ENCODE peak calls at places on chromosomes 4 and X, in seven cellular contexts. One of them, this sample, is unnamed.
A peak's percentile ranks its signal among the peaks of the same experiment; 100 is the strongest.

GRCh38 chr4:83626245-83626843 is 90.4 kb downstream of the GPAT3 start:
- DNase-seq in heart right ventricle: no peak
- DNase-seq in mesenchymal stem cell: no peak
- DNase-seq in HCT116: no peak
- DNase-seq in suprapubic skin: no peak
- DNase-seq in DND-41: no peak
- DNase-seq in bronchial epithelial cell: no peak
- DNase-seq in this sample: no peak

GRCh38 chr4:185104733-185105132 is 38.3 kb upstream of the SLC25A4 start:
- DNase-seq in heart right ventricle: no peak
- DNase-seq in mesenchymal stem cell: no peak
- DNase-seq in HCT116: no peak
- DNase-seq in suprapubic skin: no peak
- DNase-seq in DND-41: no peak
- DNase-seq in bronchial epithelial cell: no peak
- DNase-seq in this sample: no peak

GRCh38 chr4:11724731-11725130 is 296.0 kb upstream of the HS3ST1 start:
- DNase-seq in heart right ventricle: no peak
- DNase-seq in mesenchymal stem cell: no peak
- DNase-seq in HCT116: no peak
- DNase-seq in suprapubic skin: no peak
- DNase-seq in DND-41: no peak
- DNase-seq in bronchial epithelial cell: peak; percentile 86
- DNase-seq in this sample: no peak

GRCh38 chr4:106294062-106294461 is 21.9 kb downstream of the TBCK start:
- DNase-seq in heart right ventricle: no peak
- DNase-seq in mesenchymal stem cell: no peak
- DNase-seq in HCT116: no peak
- DNase-seq in suprapubic skin: no peak
- DNase-seq in DND-41: no peak
- DNase-seq in bronchial epithelial cell: no peak
- DNase-seq in this sample: no peak

GRCh38 chr4:184655889-184656869 is 6.6 kb downstream of the PRIMPOL start:
- DNase-seq in heart right ventricle: no peak
- DNase-seq in mesenchymal stem cell: no peak
- DNase-seq in HCT116: no peak
- DNase-seq in suprapubic skin: no peak
- DNase-seq in DND-41: no peak
- DNase-seq in bronchial epithelial cell: no peak
- DNase-seq in this sample: no peak

GRCh38 chrX:3939967-3940610 is 226.6 kb upstream of the PRKX start:
- DNase-seq in heart right ventricle: no peak
- DNase-seq in mesenchymal stem cell: peak; percentile 13
- DNase-seq in HCT116: peak; percentile 15
- DNase-seq in suprapubic skin: no peak
- DNase-seq in DND-41: no peak
- DNase-seq in bronchial epithelial cell: peak; percentile 2
- DNase-seq in this sample: peak; percentile 17

GRCh38 chr4:88017516-88018302 is 10.3 kb downstream of the PKD2 start:
- DNase-seq in heart right ventricle: no peak
- DNase-seq in mesenchymal stem cell: peak; percentile 96
- DNase-seq in HCT116: no peak
- DNase-seq in suprapubic skin: no peak
- DNase-seq in DND-41: no peak
- DNase-seq in bronchial epithelial cell: peak; percentile 86
- DNase-seq in this sample: no peak

GRCh38 chrX:94977562-94977961 is 1303.6 kb downstream of the FAM133A start:
- DNase-seq in heart right ventricle: no peak
- DNase-seq in mesenchymal stem cell: no peak
- DNase-seq in HCT116: no peak
- DNase-seq in suprapubic skin: no peak
- DNase-seq in DND-41: no peak
- DNase-seq in bronchial epithelial cell: no peak
- DNase-seq in this sample: no peak

DNA sequence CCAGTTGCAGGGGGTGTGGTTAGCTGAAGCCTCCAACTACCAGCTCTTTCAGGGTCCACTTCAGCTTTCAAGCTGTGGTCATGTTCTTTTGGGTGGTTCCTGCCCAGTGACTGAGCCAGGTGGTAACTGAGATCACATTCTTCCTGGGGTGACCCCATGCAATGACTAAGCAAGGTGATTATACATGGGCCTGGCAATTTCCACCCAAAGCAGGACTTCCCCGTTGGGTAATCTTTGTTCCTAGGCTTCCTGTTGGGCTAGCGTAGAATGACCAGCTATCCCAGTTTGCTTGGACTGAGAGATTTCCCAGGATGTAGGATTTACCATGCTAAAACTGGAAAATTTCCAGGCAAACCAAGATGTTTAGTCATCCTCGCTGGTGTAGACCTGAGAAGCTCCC is 18.4 kb upstream of the MAGEB17 start:
- DNase-seq in heart right ventricle: no peak
- DNase-seq in mesenchymal stem cell: no peak
- DNase-seq in HCT116: no peak
- DNase-seq in suprapubic skin: no peak
- DNase-seq in DND-41: no peak
- DNase-seq in bronchial epithelial cell: peak; percentile 83
- DNase-seq in this sample: no peak
- H3K36me3 ChIP-seq in heart right ventricle: no peaks in the 10 kb centered on the region
- H3K36me3 ChIP-seq in mesenchymal stem cell: no peaks in the 10 kb centered on the region
- H3K36me3 ChIP-seq in HCT116: peaks cover 7% of the 10 kb centered on the region
- H3K36me3 ChIP-seq in suprapubic skin: no peaks in the 10 kb centered on the region
- H3K36me3 ChIP-seq in DND-41: no peaks in the 10 kb centered on the region
- H3K36me3 ChIP-seq in bronchial epithelial cell: no peaks in the 10 kb centered on the region
- H3K36me3 ChIP-seq in this sample: no peaks in the 10 kb centered on the region

DNA sequence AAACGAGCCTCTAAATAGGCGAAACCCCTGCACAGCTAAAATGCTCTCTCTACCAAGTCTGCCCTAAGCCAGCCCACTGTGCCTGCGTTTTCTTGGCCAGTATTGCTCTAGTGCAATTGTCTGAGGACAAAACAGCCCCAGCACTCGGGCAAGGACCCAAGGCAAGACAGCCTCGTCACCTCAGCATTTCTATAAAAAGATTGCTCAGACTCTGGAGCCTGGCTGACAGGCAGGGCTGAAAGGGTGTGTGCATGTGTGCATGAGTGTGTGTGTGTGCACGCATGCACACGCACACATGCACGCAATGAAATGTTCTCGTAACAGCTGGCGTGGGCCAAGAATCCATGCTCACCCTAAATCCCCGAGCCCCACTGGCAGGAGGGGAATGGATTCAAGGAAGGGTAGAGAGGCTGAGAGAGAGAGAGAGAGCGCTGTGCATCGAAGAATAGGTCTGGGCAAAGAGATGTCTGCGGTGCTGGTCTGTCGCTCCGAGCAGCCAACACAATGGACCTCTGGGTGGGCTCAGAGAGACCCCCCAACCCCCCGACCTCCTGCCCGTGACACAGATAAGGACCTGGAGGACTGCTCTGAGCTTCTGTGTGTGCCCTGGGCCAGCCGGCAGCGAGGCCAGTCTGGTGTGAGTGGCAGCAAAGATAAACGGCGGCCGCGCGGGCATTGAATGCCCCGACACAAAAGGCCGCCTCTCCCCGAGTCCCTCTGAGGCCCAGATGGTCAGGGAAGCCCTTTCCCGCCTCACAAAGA is 579.1 kb downstream of the BCOR start:
- DNase-seq in heart right ventricle: peak; percentile 47
- DNase-seq in mesenchymal stem cell: no peak
- DNase-seq in HCT116: no peak
- DNase-seq in suprapubic skin: no peak
- DNase-seq in DND-41: no peak
- DNase-seq in bronchial epithelial cell: no peak
- DNase-seq in this sample: no peak
- H3K4me3 ChIP-seq in heart right ventricle: no peak overlapping the region
- H3K4me3 ChIP-seq in mesenchymal stem cell: no peak overlapping the region
- H3K4me3 ChIP-seq in HCT116: no peak overlapping the region
- H3K4me3 ChIP-seq in suprapubic skin: peak overlapping the region; percentile 18
- H3K4me3 ChIP-seq in DND-41: no peak overlapping the region
- H3K4me3 ChIP-seq in bronchial epithelial cell: no peak overlapping the region
- H3K4me3 ChIP-seq in this sample: no peak overlapping the region

GRCh38 chr4:3082915-3083515 is 8.5 kb downstream of the HTT start:
- DNase-seq in heart right ventricle: no peak
- DNase-seq in mesenchymal stem cell: no peak
- DNase-seq in HCT116: no peak
- DNase-seq in suprapubic skin: no peak
- DNase-seq in DND-41: no peak
- DNase-seq in bronchial epithelial cell: no peak
- DNase-seq in this sample: no peak

GRCh38 chr4:3079694-3080123 is 5.2 kb downstream of the HTT start:
- DNase-seq in heart right ventricle: no peak
- DNase-seq in mesenchymal stem cell: no peak
- DNase-seq in HCT116: no peak
- DNase-seq in suprapubic skin: no peak
- DNase-seq in DND-41: no peak
- DNase-seq in bronchial epithelial cell: no peak
- DNase-seq in this sample: no peak

GRCh38 chr4:3085948-3086670 is 11.6 kb downstream of the HTT start:
- DNase-seq in heart right ventricle: no peak
- DNase-seq in mesenchymal stem cell: no peak
- DNase-seq in HCT116: no peak
- DNase-seq in suprapubic skin: no peak
- DNase-seq in DND-41: no peak
- DNase-seq in bronchial epithelial cell: no peak
- DNase-seq in this sample: no peak

GRCh38 chr4:3087398-3087797 is 12.9 kb downstream of the HTT start:
- DNase-seq in heart right ventricle: no peak
- DNase-seq in mesenchymal stem cell: no peak
- DNase-seq in HCT116: no peak
- DNase-seq in suprapubic skin: no peak
- DNase-seq in DND-41: no peak
- DNase-seq in bronchial epithelial cell: no peak
- DNase-seq in this sample: no peak

GRCh38 chr4:3083732-3084131 is 9.3 kb downstream of the HTT start:
- DNase-seq in heart right ventricle: no peak
- DNase-seq in mesenchymal stem cell: no peak
- DNase-seq in HCT116: no peak
- DNase-seq in suprapubic skin: no peak
- DNase-seq in DND-41: no peak
- DNase-seq in bronchial epithelial cell: no peak
- DNase-seq in this sample: no peak
- H3K36me3 ChIP-seq in heart right ventricle: no peaks in the 10 kb centered on the region
- H3K36me3 ChIP-seq in mesenchymal stem cell: peaks cover 16% of the 10 kb centered on the region
- H3K36me3 ChIP-seq in HCT116: no peaks in the 10 kb centered on the region
- H3K36me3 ChIP-seq in suprapubic skin: peaks cover 6% of the 10 kb centered on the region
- H3K36me3 ChIP-seq in DND-41: peaks cover 17% of the 10 kb centered on the region
- H3K36me3 ChIP-seq in bronchial epithelial cell: peaks cover 4% of the 10 kb centered on the region
- H3K36me3 ChIP-seq in this sample: peaks cover 10% of the 10 kb centered on the region

DNA sequence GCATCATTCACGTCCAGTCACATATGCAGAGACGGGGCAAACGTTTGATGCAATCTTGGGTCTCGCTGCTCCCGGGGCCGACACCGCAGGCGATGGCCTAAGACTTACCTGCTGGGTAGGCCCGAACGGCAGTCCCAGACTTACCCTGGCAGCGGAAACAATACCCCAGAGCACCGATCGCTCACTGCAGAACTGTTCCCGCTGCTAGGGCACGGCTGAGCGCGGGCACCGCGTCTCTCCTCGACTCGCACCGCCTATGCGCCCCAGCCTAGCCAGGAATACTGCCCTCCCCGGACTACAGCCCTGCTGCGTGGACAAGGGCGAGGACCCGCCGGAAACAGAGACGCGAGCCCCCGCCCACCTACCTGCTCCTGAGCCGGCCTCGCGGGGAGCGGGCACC is 86.2 kb downstream of the HPRT1 start:
- DNase-seq in heart right ventricle: no peak
- DNase-seq in mesenchymal stem cell: no peak
- DNase-seq in HCT116: no peak
- DNase-seq in suprapubic skin: no peak
- DNase-seq in DND-41: no peak
- DNase-seq in bronchial epithelial cell: no peak
- DNase-seq in this sample: no peak
- H3K4me3 ChIP-seq in heart right ventricle: no peak overlapping the region
- H3K4me3 ChIP-seq in mesenchymal stem cell: no peak overlapping the region
- H3K4me3 ChIP-seq in HCT116: no peak overlapping the region
- H3K4me3 ChIP-seq in suprapubic skin: no peak overlapping the region
- H3K4me3 ChIP-seq in DND-41: no peak overlapping the region
- H3K4me3 ChIP-seq in bronchial epithelial cell: no peak overlapping the region
- H3K4me3 ChIP-seq in this sample: no peak overlapping the region

GRCh38 chrX:10124506-10125247 is 32.1 kb upstream of the CLCN4 start:
- DNase-seq in heart right ventricle: no peak
- DNase-seq in mesenchymal stem cell: no peak
- DNase-seq in HCT116: no peak
- DNase-seq in suprapubic skin: no peak
- DNase-seq in DND-41: no peak
- DNase-seq in bronchial epithelial cell: no peak
- DNase-seq in this sample: no peak

GRCh38 chrX:10118530-10118929 is 38.2 kb upstream of the CLCN4 start:
- DNase-seq in heart right ventricle: no peak
- DNase-seq in mesenchymal stem cell: no peak
- DNase-seq in HCT116: no peak
- DNase-seq in suprapubic skin: no peak
- DNase-seq in DND-41: no peak
- DNase-seq in bronchial epithelial cell: no peak
- DNase-seq in this sample: no peak

GRCh38 chrX:10119399-10119990 is 37.3 kb upstream of the CLCN4 start:
- DNase-seq in heart right ventricle: no peak
- DNase-seq in mesenchymal stem cell: peak; percentile 68
- DNase-seq in HCT116: peak; percentile 73
- DNase-seq in suprapubic skin: no peak
- DNase-seq in DND-41: peak; percentile 66
- DNase-seq in bronchial epithelial cell: peak; percentile 65
- DNase-seq in this sample: peak; percentile 82

GRCh38 chrX:10120828-10121227 is 35.9 kb upstream of the CLCN4 start:
- DNase-seq in heart right ventricle: no peak
- DNase-seq in mesenchymal stem cell: no peak
- DNase-seq in HCT116: no peak
- DNase-seq in suprapubic skin: no peak
- DNase-seq in DND-41: no peak
- DNase-seq in bronchial epithelial cell: peak; percentile 13
- DNase-seq in this sample: no peak

DNA sequence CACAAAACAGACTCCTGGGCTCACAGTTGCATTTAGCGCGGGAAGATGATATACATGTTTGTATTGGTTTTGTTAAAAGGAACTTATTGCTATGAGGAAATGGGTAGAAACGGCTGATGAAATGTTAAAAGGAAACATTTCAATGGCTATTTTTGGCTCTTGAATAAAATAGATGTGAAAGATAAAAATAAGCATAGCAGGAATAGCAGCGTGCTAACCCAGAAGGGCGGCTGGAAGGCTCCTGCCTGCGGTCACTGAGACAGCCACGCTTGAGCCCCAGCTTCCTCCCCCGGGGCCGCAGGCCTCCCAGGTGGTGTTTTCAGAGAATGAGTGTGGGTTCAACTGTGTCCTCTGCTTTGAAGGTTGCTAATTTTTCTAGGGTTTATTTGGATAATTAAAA is 35.0 kb upstream of the CLCN4 start:
- DNase-seq in heart right ventricle: no peak
- DNase-seq in mesenchymal stem cell: no peak
- DNase-seq in HCT116: no peak
- DNase-seq in suprapubic skin: no peak
- DNase-seq in DND-41: no peak
- DNase-seq in bronchial epithelial cell: no peak
- DNase-seq in this sample: no peak
- H3K36me3 ChIP-seq in heart right ventricle: no peaks in the 10 kb centered on the region
- H3K36me3 ChIP-seq in mesenchymal stem cell: peaks cover 22% of the 10 kb centered on the region
- H3K36me3 ChIP-seq in HCT116: no peaks in the 10 kb centered on the region
- H3K36me3 ChIP-seq in suprapubic skin: peaks cover 17% of the 10 kb centered on the region
- H3K36me3 ChIP-seq in DND-41: peaks cover 48% of the 10 kb centered on the region
- H3K36me3 ChIP-seq in bronchial epithelial cell: peaks cover 5% of the 10 kb centered on the region
- H3K36me3 ChIP-seq in this sample: peaks cover 7% of the 10 kb centered on the region

GRCh38 chrX:10554612-10555270 is 65.6 kb downstream of the MID1 start:
- DNase-seq in heart right ventricle: no peak
- DNase-seq in mesenchymal stem cell: peak; percentile 23
- DNase-seq in HCT116: no peak
- DNase-seq in suprapubic skin: no peak
- DNase-seq in DND-41: no peak
- DNase-seq in bronchial epithelial cell: no peak
- DNase-seq in this sample: no peak
- H3K4me3 ChIP-seq in heart right ventricle: no peak overlapping the region
- H3K4me3 ChIP-seq in mesenchymal stem cell: no peak overlapping the region
- H3K4me3 ChIP-seq in HCT116: no peak overlapping the region
- H3K4me3 ChIP-seq in suprapubic skin: no peak overlapping the region
- H3K4me3 ChIP-seq in DND-41: no peak overlapping the region
- H3K4me3 ChIP-seq in bronchial epithelial cell: no peak overlapping the region
- H3K4me3 ChIP-seq in this sample: no peak overlapping the region